ENCODE peak calls at places on chromosome 19, in six cellular contexts. E, U, Z, C, F and I are unnamed samples.

GRCh38 chr19:4042731-4043082 is 24.0 kb downstream of the ZBTB7A start:
- DNase-seq in E (no peak), U (no peak), Z (no peak), C (no peak), F (no peak), I (no peak)

GRCh38 chr19:49196527-49197240 is 39.1 kb downstream of the TRPM4 start:
- DNase-seq in E (no peak), U (no peak), Z (no peak), C (no peak), F (no peak), I (no peak)

GRCh38 chr19:991174-991931 is 7.2 kb downstream of the WDR18 start:
- DNase-seq in E (peak), U (peak), Z (peak), C (no peak), F (peak), I (no peak)

GRCh38 chr19:15122331-15123030 is 15.3 kb downstream of the SYDE1 start:
- DNase-seq in E (no peak), U (no peak), Z (no peak), C (no peak), F (no peak), I (no peak)

GRCh38 chr19:18477042-18477760 is 39.3 kb upstream of the ISYNA1 start:
- DNase-seq in E (no peak), U (no peak), Z (no peak), C (no peak), F (no peak), I (peak)

GRCh38 chr19:4831351-4832340 is at the start of gene TICAM1:
- DNase-seq in E (peak), U (no peak), Z (peak), C (no peak), F (peak), I (peak)

GRCh38 chr19:17951151-17952040 is 15.5 kb upstream of the KCNN1 start:
- DNase-seq in E (no peak), U (no peak), Z (peak), C (no peak), F (no peak), I (no peak)

GRCh38 chr19:8259922-8260247 is 48.3 kb downstream of the CD320 start:
- DNase-seq in E (no peak), U (no peak), Z (no peak), C (no peak), F (no peak), I (peak)

GRCh38 chr19:18894254-18895037 is 1.5 kb downstream of the CERS1 start:
- DNase-seq in E (no peak), U (peak), Z (no peak), C (no peak), F (no peak), I (peak)

GRCh38 chr19:13208131-13208963 is 58.1 kb downstream of the IER2 start:
- DNase-seq in E (peak), U (no peak), Z (peak), C (no peak), F (peak), I (peak)

GRCh38 chr19:1302534-1303239 is 17.0 kb downstream of the EFNA2 start:
- DNase-seq in E (no peak), U (no peak), Z (no peak), C (no peak), F (no peak), I (no peak)

GRCh38 chr19:35756373-35757230 is at the start of gene HSPB6:
- DNase-seq in E (peak), U (no peak), Z (no peak), C (no peak), F (no peak), I (peak)

GRCh38 chr19:49403404-49404187 is 15.5 kb downstream of the KASH5 start:
- DNase-seq in E (no peak), U (no peak), Z (peak), C (no peak), F (no peak), I (no peak)

GRCh38 chr19:41376241-41376997 is at the start of gene TMEM91:
- DNase-seq in E (no peak), U (no peak), Z (no peak), C (no peak), F (no peak), I (peak)

GRCh38 chr19:4042064-4042730 is 24.5 kb downstream of the ZBTB7A start:
- DNase-seq in E (no peak), U (no peak), Z (no peak), C (no peak), F (no peak), I (no peak)

GRCh38 chr19:2270572-2271515 is 11.1 kb downstream of the PEAK3 start:
- DNase-seq in E (peak), U (no peak), Z (peak), C (no peak), F (peak), I (peak)

GRCh38 chr19:41734585-41734984 is 20.7 kb upstream of the CEACAM6 start:
- DNase-seq in E (no peak), U (no peak), Z (no peak), C (no peak), F (no peak), I (no peak)

GRCh38 chr19:46860846-46861690 is at the start of gene ARHGAP35:
- DNase-seq in E (no peak), U (no peak), Z (peak), C (no peak), F (peak), I (peak)

GRCh38 chr19:1240925-1241324 is 626 bp upstream of the ATP5F1D start:
- DNase-seq in E (no peak), U (no peak), Z (no peak), C (no peak), F (no peak), I (no peak)

GRCh38 chr19:49859838-49860715 is 7.3 kb downstream of the PNKP start:
- DNase-seq in E (no peak), U (no peak), Z (peak), C (no peak), F (no peak), I (no peak)

GRCh38 chr19:35533822-35534521 is 716 bp downstream of the GAPDHS start:
- DNase-seq in E (peak), U (no peak), Z (peak), C (no peak), F (no peak), I (peak)

GRCh38 chr19:42333975-42334696 is 8.7 kb downstream of the MEGF8 start:
- DNase-seq in E (no peak), U (no peak), Z (no peak), C (no peak), F (no peak), I (no peak)

GRCh38 chr19:58394821-58395219 is 636 bp upstream of the RNF225 start:
- DNase-seq in E (no peak), U (no peak), Z (no peak), C (no peak), F (no peak), I (no peak)

GRCh38 chr19:14147797-14148605 is 11.6 kb upstream of the ASF1B start:
- DNase-seq in E (peak), U (no peak), Z (peak), C (no peak), F (peak), I (peak)

GRCh38 chr19:54017266-54017665 is 25.8 kb downstream of the CACNG6 start:
- DNase-seq in E (peak), U (no peak), Z (no peak), C (no peak), F (no peak), I (no peak)

GRCh38 chr19:1969176-1970002 is 28.4 kb downstream of the CSNK1G2 start:
- DNase-seq in E (no peak), U (no peak), Z (no peak), C (no peak), F (no peak), I (no peak)

GRCh38 chr19:5645409-5645808 is 22.5 kb downstream of the SAFB start:
- DNase-seq in E (no peak), U (no peak), Z (no peak), C (no peak), F (no peak), I (peak)

GRCh38 chr19:958967-959685 is 25.0 kb upstream of the WDR18 start:
- DNase-seq in E (peak), U (no peak), Z (no peak), C (no peak), F (peak), I (no peak)

GRCh38 chr19:16012552-16012951 is 63.7 kb upstream of the TPM4 start:
- DNase-seq in E (no peak), U (no peak), Z (no peak), C (no peak), F (no peak), I (no peak)

GRCh38 chr19:47805313-47805712 is 962 bp upstream of the TPRX1 start:
- DNase-seq in E (no peak), U (no peak), Z (no peak), C (no peak), F (no peak), I (no peak)

GRCh38 chr19:34838753-34839431 is 65.9 kb upstream of the ZNF599 start:
- DNase-seq in E (peak), U (no peak), Z (no peak), C (no peak), F (no peak), I (peak)

GRCh38 chr19:4594199-4594598 is 34.7 kb upstream of the SEMA6B start:
- DNase-seq in E (no peak), U (no peak), Z (no peak), C (no peak), F (no peak), I (no peak)

GRCh38 chr19:18895038-18895827 is 725 bp downstream of the CERS1 start:
- DNase-seq in E (peak), U (no peak), Z (peak), C (no peak), F (no peak), I (peak)

GRCh38 chr19:10891360-10892108 is 20.2 kb downstream of the CARM1 start:
- DNase-seq in E (no peak), U (no peak), Z (no peak), C (no peak), F (no peak), I (no peak)

GRCh38 chr19:16001481-16002312 is 52.9 kb downstream of the OR10H4 start:
- DNase-seq in E (peak), U (no peak), Z (peak), C (no peak), F (peak), I (no peak)

GRCh38 chr19:41575998-41576397 is at the start of gene CEACAM21:
- DNase-seq in E (no peak), U (no peak), Z (peak), C (no peak), F (peak), I (peak)

GRCh38 chr19:37306383-37306963 is 64.4 kb upstream of the ZNF527 start:
- DNase-seq in E (no peak), U (no peak), Z (no peak), C (no peak), F (no peak), I (peak)